ENCODE peak calls at places on chromosome 15, in seven cellular contexts. W is GM12892, M is SK-N-SH, Q is HepG2, E is K562, D is GM12878, K is H1. N is an unnamed sample.

GRCh38 chr15:52257734-52258062 is 37.9 kb downstream of the MYO5C start:
- DNase-seq in W (no peak), M (no peak), Q (no peak), E (no peak), D (no peak), K (no peak), N (no peak)

GRCh38 chr15:76982756-76983155 is 12.2 kb upstream of the PSTPIP1 start:
- DNase-seq in W (no peak), M (no peak), Q (no peak), E (no peak), D (no peak), K (no peak), N (no peak)

GRCh38 chr15:96849501-96849900 is 519.0 kb downstream of the NR2F2 start:
- DNase-seq in W (no peak), M (no peak), Q (no peak), E (no peak), D (no peak), K (no peak), N (no peak)

GRCh38 chr15:70197945-70198361 is 100.2 kb upstream of the TLE3 start:
- DNase-seq in W (no peak), M (no peak), Q (peak; percentile 52), E (no peak), D (no peak), K (no peak), N (no peak)

GRCh38 chr15:91853968-91854943 is 748 bp downstream of the SLCO3A1 start:
- DNase-seq in W (no peak), M (peak; percentile 88), Q (no peak), E (no peak), D (no peak), K (peak; percentile 63), N (no peak)

GRCh38 chr15:55526559-55527036 is 18.6 kb upstream of the DNAAF4 start:
- DNase-seq in W (peak; percentile 21), M (peak; percentile 51), Q (peak; percentile 63), E (peak; percentile 46), D (no peak), K (peak; percentile 54), N (peak; percentile 25)

GRCh38 chr15:72939855-72940631 is 112.2 kb upstream of the NEO1 start:
- DNase-seq in W (no peak), M (no peak), Q (no peak), E (no peak), D (no peak), K (no peak), N (no peak)

GRCh38 chr15:68056097-68056865 is 2.2 kb downstream of the PIAS1 start:
- DNase-seq in W (no peak), M (no peak), Q (no peak), E (no peak), D (no peak), K (no peak), N (no peak)

GRCh38 chr15:91939432-91939831 is 85.9 kb downstream of the SLCO3A1 start:
- DNase-seq in W (no peak), M (no peak), Q (no peak), E (no peak), D (no peak), K (no peak), N (no peak)

GRCh38 chr15:25093455-25094029 is 138.8 kb downstream of the SNRPN start:
- DNase-seq in W (no peak), M (no peak), Q (no peak), E (no peak), D (no peak), K (no peak), N (no peak)

GRCh38 chr15:58053236-58054153 is 12.0 kb downstream of the ALDH1A2 start:
- DNase-seq in W (no peak), M (no peak), Q (no peak), E (no peak), D (no peak), K (no peak), N (no peak)

GRCh38 chr15:48722764-48723661 is 77.5 kb upstream of the FBN1 start:
- DNase-seq in W (no peak), M (no peak), Q (no peak), E (no peak), D (no peak), K (no peak), N (no peak)

GRCh38 chr15:45121706-45122417 is 7.7 kb downstream of the DUOXA2 start:
- DNase-seq in W (no peak), M (no peak), Q (peak; percentile 56), E (no peak), D (no peak), K (no peak), N (no peak)

GRCh38 chr15:53658827-53659226 is 100.6 kb downstream of the WDR72 start:
- DNase-seq in W (no peak), M (no peak), Q (no peak), E (no peak), D (no peak), K (no peak), N (no peak)

GRCh38 chr15:84108725-84109124 is 126.8 kb upstream of the GOLGA6L4 start:
- DNase-seq in W (no peak), M (no peak), Q (no peak), E (no peak), D (no peak), K (no peak), N (no peak)

GRCh38 chr15:21261965-21262850 is 178.1 kb downstream of the POTEB3 start:
- DNase-seq in W (no peak), M (peak; percentile 9), Q (no peak), E (no peak), D (no peak), K (no peak), N (no peak)

GRCh38 chr15:65612616-65612946 is 1.6 kb upstream of the INTS14 start:
- DNase-seq in W (no peak), M (no peak), Q (no peak), E (no peak), D (no peak), K (no peak), N (no peak)

GRCh38 chr15:53512029-53512428 is 247.4 kb downstream of the WDR72 start:
- DNase-seq in W (no peak), M (no peak), Q (peak; percentile 22), E (no peak), D (no peak), K (no peak), N (no peak)

GRCh38 chr15:33278816-33279612 is 31.8 kb upstream of the RYR3 start:
- DNase-seq in W (no peak), M (no peak), Q (no peak), E (no peak), D (no peak), K (no peak), N (no peak)
- TF ChIP-seq TAF1 in W (no peak), M (no peak), Q (no peak), E (no peak), D (no peak), K (no peak), N (no peak)

GRCh38 chr15:89089316-89090230 is 1.3 kb downstream of the ABHD2 start:
- DNase-seq in W (no peak), M (no peak), Q (no peak), E (no peak), D (no peak), K (no peak), N (no peak)
- TF ChIP-seq TAF1 in W (no peak), M (no peak), Q (no peak), E (no peak), D (no peak), K (no peak), N (no peak)

DNA sequence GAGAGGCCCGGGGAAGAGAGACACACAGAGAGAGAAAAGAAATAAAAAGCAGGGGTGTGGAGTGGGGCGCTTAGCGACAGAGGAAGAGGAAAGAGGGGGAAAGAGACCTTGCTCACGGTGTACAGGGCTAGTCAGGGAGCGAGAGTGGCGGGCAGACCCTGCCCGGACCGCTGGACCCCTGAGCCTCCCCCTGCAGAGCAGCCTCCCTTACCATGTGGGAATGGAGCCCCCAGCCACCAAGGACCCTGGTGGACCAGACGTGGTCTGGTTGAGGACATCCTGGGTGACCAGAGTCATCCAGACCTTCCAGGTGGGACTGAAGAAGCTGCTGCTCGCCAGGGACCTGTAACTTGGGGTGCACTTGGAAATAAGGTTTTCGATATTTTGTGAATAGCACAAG is 129.6 kb downstream of the CHSY1 start:
- DNase-seq in W (no peak), M (no peak), Q (no peak), E (no peak), D (no peak), K (no peak), N (no peak)
- TF ChIP-seq TAF1 in W (no peak), M (no peak), Q (no peak), E (no peak), D (no peak), K (no peak), N (no peak)

GRCh38 chr15:99906356-99906755 is 173.1 kb upstream of the LYSMD4 start:
- DNase-seq in W (no peak), M (no peak), Q (no peak), E (no peak), D (no peak), K (no peak), N (no peak)

GRCh38 chr15:99911824-99912223 is 178.6 kb upstream of the LYSMD4 start:
- DNase-seq in W (no peak), M (no peak), Q (no peak), E (no peak), D (no peak), K (no peak), N (no peak)

GRCh38 chr15:99906793-99907192 is 173.6 kb upstream of the LYSMD4 start:
- DNase-seq in W (no peak), M (no peak), Q (no peak), E (no peak), D (no peak), K (no peak), N (no peak)

GRCh38 chr15:99907698-99908097 is 174.5 kb upstream of the LYSMD4 start:
- DNase-seq in W (no peak), M (no peak), Q (no peak), E (no peak), D (no peak), K (no peak), N (no peak)

DNA sequence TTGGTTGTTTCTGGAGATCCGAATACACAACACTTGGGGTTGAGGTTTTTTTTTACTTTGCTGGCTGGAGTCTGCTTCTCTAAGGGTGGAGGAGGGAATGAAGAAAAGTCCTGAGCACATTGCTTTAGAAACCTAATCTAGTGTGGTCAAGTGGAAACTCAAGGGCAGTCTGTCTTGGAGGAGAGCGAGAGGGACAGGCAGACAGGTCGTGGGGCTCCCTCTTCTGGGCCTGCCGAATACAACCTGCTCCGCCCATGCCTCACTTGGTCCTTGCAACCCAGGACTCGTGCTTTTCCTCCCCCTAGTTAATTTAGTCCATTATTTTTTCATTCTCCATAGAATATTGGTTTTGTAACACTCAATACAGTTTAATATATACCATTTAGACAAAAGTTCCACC is 176.7 kb upstream of the LYSMD4 start:
- DNase-seq in W (no peak), M (no peak), Q (peak; percentile 9), E (peak; percentile 22), D (no peak), K (peak; percentile 60), N (no peak)
- TF ChIP-seq TAF1 in W (no peak), M (no peak), Q (no peak), E (no peak), D (no peak), K (no peak), N (no peak)

N was measured in GM12891.